ENCODE peak calls at places on chromosomes 6 and 20, in four cellular contexts. Y, X, N and G are unnamed samples. For H3K36me3, the result is how much of the 10 kb centered on the place peaks cover.

GRCh38 chr20:36825374-36826104 is 50.4 kb upstream of the TLDC2 start:
- DNase-seq in Y (no peak), X (no peak), N (no peak), G (no peak)

GRCh38 chr20:43558412-43559146 is at the start of gene SGK2:
- DNase-seq in Y (no peak), X (no peak), N (no peak), G (no peak)

GRCh38 chr20:8043687-8044278 is 24.2 kb upstream of the TMX4 start:
- DNase-seq in Y (no peak), X (no peak), N (no peak), G (no peak)

GRCh38 chr6:30703821-30704220 is 13.0 kb upstream of the NRM start:
- DNase-seq in Y (peak), X (no peak), N (peak), G (no peak)

GRCh38 chr6:131532476-131533108 is 40.4 kb upstream of the ARG1 start:
- DNase-seq in Y (no peak), X (no peak), N (no peak), G (no peak)

GRCh38 chr6:107698146-107698545 is 126.0 kb downstream of the SCML4 start:
- DNase-seq in Y (no peak), X (no peak), N (no peak), G (no peak)

GRCh38 chr6:109172096-109172495 is 76.8 kb downstream of the CEP57L1 start:
- DNase-seq in Y (no peak), X (no peak), N (no peak), G (no peak)

GRCh38 chr6:71349395-71349794 is 60.8 kb downstream of the OGFRL1 start:
- DNase-seq in Y (no peak), X (no peak), N (no peak), G (no peak)

GRCh38 chr6:10297825-10298224 is 117.0 kb downstream of the TFAP2A start:
- DNase-seq in Y (no peak), X (no peak), N (no peak), G (no peak)

GRCh38 chr6:5550631-5551030 is 289.3 kb downstream of the FARS2 start:
- DNase-seq in Y (no peak), X (no peak), N (no peak), G (no peak)

GRCh38 chr20:21234816-21235215 is 68.3 kb upstream of the XRN2 start:
- DNase-seq in Y (no peak), X (no peak), N (no peak), G (no peak)

GRCh38 chr6:74320076-74320475 is 624.1 kb downstream of the CD109 start:
- DNase-seq in Y (no peak), X (no peak), N (no peak), G (no peak)

GRCh38 chr20:21693322-21693721 is 12.1 kb upstream of the PAX1 start:
- DNase-seq in Y (no peak), X (no peak), N (no peak), G (no peak)

GRCh38 chr6:4319992-4320683 is 184.8 kb upstream of the ECI2 start:
- DNase-seq in Y (no peak), X (no peak), N (no peak), G (no peak)

GRCh38 chr6:75855047-75855446 is 106.0 kb downstream of the MYO6 start:
- DNase-seq in Y (no peak), X (no peak), N (no peak), G (no peak)

GRCh38 chr6:164531745-164532144 is 777.7 kb downstream of the C6orf118 start:
- DNase-seq in Y (no peak), X (no peak), N (no peak), G (no peak)

GRCh38 chr20:50290815-50291214 is 100.2 kb downstream of the CEBPB start:
- DNase-seq in Y (no peak), X (no peak), N (no peak), G (no peak)

GRCh38 chr20:46129955-46130481 is 11.9 kb downstream of the CD40 start:
- DNase-seq in Y (no peak), X (no peak), N (no peak), G (no peak)

GRCh38 chr20:56088381-56088780 is 83.1 kb upstream of the CBLN4 start:
- DNase-seq in Y (no peak), X (no peak), N (no peak), G (no peak)

GRCh38 chr20:5688431-5688972 is 61.7 kb upstream of the SHLD1 start:
- DNase-seq in Y (peak), X (no peak), N (no peak), G (peak)

GRCh38 chr6:24902782-24903181 is 33.0 kb downstream of the RIPOR2 start:
- DNase-seq in Y (no peak), X (no peak), N (no peak), G (no peak)

DNA sequence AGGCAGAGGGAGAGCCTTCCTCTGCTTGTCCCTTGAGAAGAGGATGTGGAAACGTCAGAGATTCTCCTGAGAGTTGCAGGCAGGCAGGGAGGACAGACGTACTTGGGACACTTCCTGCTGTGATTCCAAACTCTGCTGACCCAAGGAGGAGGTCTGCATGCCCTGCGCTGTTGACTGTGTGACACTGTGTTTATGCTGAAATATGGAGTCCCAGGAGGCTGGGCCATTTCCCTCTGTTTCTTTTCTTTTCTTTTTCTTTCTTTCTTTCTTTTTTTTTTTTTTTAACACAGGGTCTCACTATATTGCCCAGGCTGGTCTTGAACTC is 63.5 kb upstream of the BHLHE23 start:
- DNase-seq in Y (peak), X (no peak), N (no peak), G (no peak)
- H3K27ac ChIP-seq in Y (no peak), X (no peak), N (no peak), G (no peak)

GRCh38 chr6:157996918-157997702 is 15.4 kb downstream of the SYNJ2 start:
- DNase-seq in Y (no peak), X (no peak), N (no peak), G (no peak)
- H3K36me3 ChIP-seq in Y (under half), X (under half), N (under half), G (under half)

DNA sequence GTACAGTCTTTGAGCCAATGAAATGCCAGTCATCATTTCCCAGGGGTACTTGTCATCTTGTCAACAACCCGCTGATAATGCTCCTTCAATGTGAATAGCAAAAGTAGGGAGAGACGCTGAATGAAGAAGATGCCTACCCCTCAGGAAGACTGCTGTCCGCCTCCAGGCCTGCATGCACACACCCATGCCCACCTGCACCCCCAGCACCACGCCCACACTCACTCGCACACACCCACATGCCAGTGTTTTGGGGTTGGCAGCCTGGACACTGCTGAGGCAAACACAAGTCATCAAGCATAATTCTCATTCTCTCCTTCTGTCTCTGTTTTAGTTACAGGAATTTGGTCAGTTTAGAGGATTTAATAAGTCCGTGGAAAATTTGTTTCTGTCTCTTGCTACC is 63.6 kb downstream of the SYTL3 start:
- DNase-seq in Y (no peak), X (no peak), N (peak), G (no peak)
- H3K27ac ChIP-seq in Y (no peak), X (no peak), N (no peak), G (no peak)

DNA sequence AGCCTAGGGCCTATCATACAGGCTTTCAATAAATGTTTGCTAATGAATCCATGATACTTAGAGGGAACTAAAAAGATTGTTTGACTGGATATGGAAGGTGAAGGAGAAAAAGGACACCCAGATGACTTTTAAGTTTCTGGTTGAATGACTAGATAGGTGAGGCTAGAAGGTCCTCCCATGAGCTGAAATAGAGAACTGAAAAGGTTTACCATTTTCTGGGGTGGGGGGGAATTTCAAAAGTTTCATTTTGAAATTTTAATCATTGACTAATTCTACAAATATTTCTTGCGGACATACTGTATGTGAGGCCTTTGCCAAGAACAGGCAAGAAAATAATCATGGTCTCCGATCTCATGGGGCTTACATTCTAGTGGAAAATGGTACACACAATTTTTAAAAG is 17.9 kb upstream of the ZBTB2 start:
- DNase-seq in Y (no peak), X (no peak), N (no peak), G (no peak)
- H3K36me3 ChIP-seq in Y (half or more), X (under half), N (under half), G (under half)

GRCh38 chr6:137016366-137016765 is 28.4 kb downstream of the IL20RA start:
- DNase-seq in Y (no peak), X (no peak), N (no peak), G (no peak)

GRCh38 chr6:137019476-137020272 is 25.1 kb downstream of the IL20RA start:
- DNase-seq in Y (no peak), X (no peak), N (no peak), G (no peak)

GRCh38 chr6:137024172-137024990 is 20.4 kb downstream of the IL20RA start:
- DNase-seq in Y (no peak), X (no peak), N (no peak), G (no peak)

GRCh38 chr6:137015943-137016342 is 28.8 kb downstream of the IL20RA start:
- DNase-seq in Y (no peak), X (no peak), N (no peak), G (no peak)

DNA sequence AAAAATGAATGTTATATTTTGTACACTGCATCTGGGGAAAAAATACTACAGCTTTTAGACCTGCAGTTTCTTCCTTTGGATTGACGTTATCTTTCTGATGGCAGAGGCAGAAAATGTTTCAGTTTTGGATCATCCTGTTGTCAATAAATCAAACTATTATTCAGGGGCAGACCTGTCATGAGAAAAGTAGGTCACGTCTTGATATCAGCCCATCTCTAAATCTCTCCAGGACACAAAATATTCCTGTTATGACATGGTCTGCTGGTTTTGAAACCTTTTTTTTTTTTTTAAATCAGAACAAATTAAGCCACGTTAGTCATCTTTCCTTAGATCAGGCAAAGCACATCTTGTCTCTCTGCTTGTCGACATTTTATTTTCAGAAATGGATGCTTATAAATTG is 24.0 kb downstream of the IL20RA start:
- DNase-seq in Y (no peak), X (no peak), N (no peak), G (no peak)
- H3K27ac ChIP-seq in Y (no peak), X (no peak), N (no peak), G (no peak)

GRCh38 chr6:157205473-157206358 is 117.6 kb downstream of the TMEM242 start:
- DNase-seq in Y (no peak), X (no peak), N (no peak), G (no peak)
- H3K36me3 ChIP-seq in Y (half or more), X (under half), N (under half), G (under half)

GRCh38 chr6:111589366-111589765 is 16.3 kb downstream of the TRAF3IP2 start:
- DNase-seq in Y (no peak), X (no peak), N (peak), G (no peak)

GRCh38 chr6:111585969-111586315 is 19.7 kb downstream of the TRAF3IP2 start:
- DNase-seq in Y (no peak), X (no peak), N (no peak), G (no peak)

GRCh38 chr6:111586554-111586953 is 19.1 kb downstream of the TRAF3IP2 start:
- DNase-seq in Y (no peak), X (no peak), N (no peak), G (no peak)

GRCh38 chr6:111590209-111590955 is 15.3 kb downstream of the TRAF3IP2 start:
- DNase-seq in Y (no peak), X (no peak), N (no peak), G (no peak)

DNA sequence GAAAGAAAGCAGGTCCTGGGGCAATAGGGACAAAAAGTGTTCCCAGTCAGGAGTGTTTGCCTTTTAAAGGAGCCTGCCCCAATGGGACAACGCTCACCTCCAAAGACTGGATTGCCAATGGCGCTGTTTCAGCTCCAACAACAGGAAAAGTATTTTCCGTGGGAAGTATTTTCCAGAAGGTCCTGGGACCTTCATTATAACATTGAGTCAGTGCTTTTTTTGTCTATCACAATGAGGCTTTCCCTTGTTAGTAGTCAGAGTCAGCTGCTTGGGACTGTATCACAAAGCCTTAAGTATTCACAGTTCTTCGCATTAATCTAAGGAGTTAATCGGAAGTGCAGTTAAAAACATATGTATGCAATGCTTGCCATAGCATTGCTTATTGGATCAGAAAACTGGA is 17.3 kb downstream of the TRAF3IP2 start:
- DNase-seq in Y (no peak), X (no peak), N (no peak), G (no peak)
- H3K27ac ChIP-seq in Y (no peak), X (no peak), N (peak), G (no peak)

DNA sequence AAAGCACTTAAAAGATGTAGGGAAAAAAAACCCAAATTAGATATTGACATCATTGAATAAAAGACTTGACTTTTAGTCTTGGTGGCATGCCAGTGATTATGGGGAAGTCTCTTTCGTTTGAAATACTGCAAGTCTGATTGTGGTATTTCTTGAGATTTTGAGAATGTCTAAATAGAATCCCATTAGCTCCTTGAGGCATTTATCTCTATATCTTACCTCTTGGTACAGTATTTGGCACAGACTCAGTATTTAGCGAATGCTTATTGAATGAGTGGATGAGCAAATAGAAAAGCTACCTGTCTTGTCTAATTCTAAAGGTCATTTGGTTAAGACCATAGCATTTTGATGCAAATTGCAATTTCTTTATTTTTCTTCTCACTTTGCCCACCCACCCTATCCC is 156.5 kb downstream of the TFAP2B start:
- DNase-seq in Y (no peak), X (no peak), N (no peak), G (no peak)
- H3K36me3 ChIP-seq in Y (under half), X (under half), N (under half), G (under half)

GRCh38 chr6:125919618-125920017 is 37.0 kb upstream of the HINT3 start:
- DNase-seq in Y (no peak), X (no peak), N (no peak), G (no peak)
- H3K27ac ChIP-seq in Y (peak), X (peak), N (peak), G (peak)

GRCh38 chr6:99545442-99545841 is 23.0 kb downstream of the CCNC start:
- DNase-seq in Y (no peak), X (no peak), N (no peak), G (no peak)
- H3K36me3 ChIP-seq in Y (half or more), X (under half), N (under half), G (under half)